ENCODE peak calls at places on chromosome 11, in ten cellular contexts. T is nephron progenitor cell, Z is KG1, O is IMR-90, S is aorta, L is NCI-H510A treated with DMSO at 0.1 percent for 48 hours, W is HAP-1, Y is NCI-H187, U is esophagus squamous epithelium, J is ACHN. V is an unnamed sample.

GRCh38 chr11:117426297-117426685 is 98.6 kb downstream of the CEP164 start:
- DNase-seq in T (peak), Z (peak), O (peak), S (peak), L (peak), W (peak), Y (peak), U (no peak), J (peak), V (no peak)

GRCh38 chr11:130146797-130147196 is 12.8 kb upstream of the ST14 start:
- DNase-seq in T (no peak), Z (peak), O (no peak), S (peak), L (no peak), W (no peak), Y (no peak), U (no peak), J (no peak), V (no peak)

GRCh38 chr11:34328632-34328910 is 29.2 kb downstream of the ABTB2 start:
- DNase-seq in T (no peak), Z (no peak), O (no peak), S (no peak), L (no peak), W (no peak), Y (no peak), U (no peak), J (no peak), V (no peak)

GRCh38 chr11:129840236-129840635 is 24.6 kb downstream of the TMEM45B start:
- DNase-seq in T (no peak), Z (no peak), O (no peak), S (no peak), L (no peak), W (no peak), Y (no peak), U (no peak), J (no peak), V (no peak)

GRCh38 chr11:83816572-83817187 is 530.5 kb upstream of the CCDC90B start:
- DNase-seq in T (no peak), Z (peak), O (peak), S (no peak), L (peak), W (peak), Y (no peak), U (no peak), J (peak), V (peak)

GRCh38 chr11:75845324-75845723 is 30.3 kb downstream of the UVRAG start:
- DNase-seq in T (no peak), Z (no peak), O (no peak), S (no peak), L (no peak), W (no peak), Y (no peak), U (no peak), J (no peak), V (no peak)

GRCh38 chr11:118435233-118435892 is 929 bp upstream of the KMT2A start:
- DNase-seq in T (peak), Z (peak), O (peak), S (peak), L (peak), W (peak), Y (peak), U (no peak), J (peak), V (peak)

GRCh38 chr11:93290061-93290460 is 40.5 kb upstream of the DEUP1 start:
- DNase-seq in T (no peak), Z (no peak), O (no peak), S (no peak), L (no peak), W (no peak), Y (no peak), U (no peak), J (no peak), V (no peak)

GRCh38 chr11:105181521-105181920 is 42.0 kb upstream of the CARD18 start:
- DNase-seq in T (no peak), Z (peak), O (peak), S (no peak), L (no peak), W (no peak), Y (no peak), U (no peak), J (no peak), V (no peak)

GRCh38 chr11:125123947-125124633 is 12.7 kb upstream of the TMEM218 start:
- DNase-seq in T (peak), Z (no peak), O (peak), S (peak), L (no peak), W (peak), Y (no peak), U (no peak), J (peak), V (no peak)

GRCh38 chr11:14369598-14369997 is 10.6 kb upstream of the RRAS2 start:
- DNase-seq in T (no peak), Z (no peak), O (no peak), S (no peak), L (no peak), W (no peak), Y (no peak), U (no peak), J (no peak), V (no peak)

GRCh38 chr11:63459586-63459985 is 31.4 kb downstream of the PLAAT5 start:
- DNase-seq in T (peak), Z (no peak), O (no peak), S (no peak), L (no peak), W (no peak), Y (no peak), U (no peak), J (no peak), V (no peak)

GRCh38 chr11:85132839-85133238 is 494.3 kb downstream of the DLG2 start:
- DNase-seq in T (peak), Z (no peak), O (peak), S (no peak), L (no peak), W (peak), Y (no peak), U (no peak), J (no peak), V (no peak)

GRCh38 chr11:40302669-40303068 is 1156.8 kb downstream of the LRRC4C start:
- DNase-seq in T (no peak), Z (no peak), O (peak), S (no peak), L (no peak), W (no peak), Y (no peak), U (no peak), J (no peak), V (no peak)

GRCh38 chr11:57763568-57763967 is 2.0 kb downstream of the CTNND1 start:
- DNase-seq in T (no peak), Z (no peak), O (peak), S (no peak), L (peak), W (peak), Y (no peak), U (no peak), J (peak), V (peak)

GRCh38 chr11:96010683-96011082 is 86.8 kb upstream of the MTMR2 start:
- DNase-seq in T (no peak), Z (no peak), O (no peak), S (no peak), L (no peak), W (no peak), Y (no peak), U (no peak), J (no peak), V (no peak)

GRCh38 chr11:81301426-81301825 is 1432.2 kb downstream of the FAM181B start:
- DNase-seq in T (no peak), Z (no peak), O (no peak), S (no peak), L (no peak), W (no peak), Y (no peak), U (no peak), J (no peak), V (no peak)

GRCh38 chr11:127106142-127106541 is 105.6 kb upstream of the KIRREL3 start:
- DNase-seq in T (peak), Z (no peak), O (peak), S (no peak), L (peak), W (no peak), Y (peak), U (no peak), J (no peak), V (peak)

GRCh38 chr11:28673687-28674431 is 565.7 kb downstream of the METTL15 start:
- DNase-seq in T (no peak), Z (no peak), O (peak), S (no peak), L (no peak), W (no peak), Y (no peak), U (no peak), J (no peak), V (no peak)

GRCh38 chr11:75239551-75240290 is 853 bp upstream of the TPBGL start:
- DNase-seq in T (no peak), Z (no peak), O (no peak), S (no peak), L (no peak), W (no peak), Y (no peak), U (no peak), J (no peak), V (no peak)

GRCh38 chr11:12677131-12677530 is 2.9 kb downstream of the TEAD1 start:
- DNase-seq in T (no peak), Z (no peak), O (no peak), S (no peak), L (no peak), W (no peak), Y (no peak), U (no peak), J (no peak), V (peak)

GRCh38 chr11:118924591-118925585 is 838 bp downstream of the BCL9L start:
- DNase-seq in T (peak), Z (peak), O (peak), S (no peak), L (no peak), W (peak), Y (no peak), U (no peak), J (peak), V (no peak)

GRCh38 chr11:132238331-132238730 is 867.9 kb downstream of the NTM start:
- DNase-seq in T (no peak), Z (no peak), O (no peak), S (no peak), L (no peak), W (no peak), Y (no peak), U (no peak), J (no peak), V (no peak)

GRCh38 chr11:118634435-118635236 is 27.2 kb downstream of the PHLDB1 start:
- DNase-seq in T (peak), Z (no peak), O (peak), S (peak), L (peak), W (no peak), Y (peak), U (no peak), J (no peak), V (peak)

GRCh38 chr11:65417221-65417701 is 5.3 kb upstream of the NEAT1 start:
- DNase-seq in T (no peak), Z (peak), O (no peak), S (peak), L (no peak), W (no peak), Y (no peak), U (no peak), J (no peak), V (no peak)

GRCh38 chr11:61716478-61717285 is 35.8 kb upstream of the MYRF start:
- DNase-seq in T (no peak), Z (no peak), O (no peak), S (no peak), L (no peak), W (no peak), Y (no peak), U (no peak), J (no peak), V (no peak)

GRCh38 chr11:96050435-96051182 is 126.7 kb upstream of the MTMR2 start:
- DNase-seq in T (no peak), Z (no peak), O (peak), S (no peak), L (no peak), W (peak), Y (no peak), U (no peak), J (peak), V (no peak)

GRCh38 chr11:107198490-107199007 is 180.3 kb upstream of the GUCY1A2 start:
- DNase-seq in T (no peak), Z (no peak), O (no peak), S (no peak), L (no peak), W (no peak), Y (no peak), U (no peak), J (no peak), V (no peak)